ENCODE peak calls at places on chromosomes 7 and 10, in nine cellular contexts. L is NB4; M is foreskin keratinocyte; S is progenitor cell of endocrine pancreas; U is spleen; E is HFF-Myc; Z is psoas muscle; W is CD4-positive, alpha-beta T cell; Y is cardiac fibroblast. G is an unnamed sample.

GRCh38 chr10:9786101-9786500 is 1231.6 kb upstream of the CELF2 start:
- DNase-seq in Y (peak; percentile 51), M (peak; percentile 69), S (no peak), U (no peak), E (no peak), W (no peak), L (no peak), Z (no peak), G (no peak)

GRCh38 chr7:117111532-117111931 is 158.2 kb downstream of the ST7 start:
- DNase-seq in Z (no peak), Y (no peak), L (no peak), U (no peak), E (no peak), M (no peak), W (no peak), S (no peak), G (no peak)

GRCh38 chr10:13439771-13440708 is 88.8 kb downstream of the BEND7 start:
- DNase-seq in W (peak; percentile 69), M (peak; percentile 16), Y (peak; percentile 38), E (no peak), L (peak; percentile 40), U (peak; percentile 89), S (peak; percentile 69), Z (peak; percentile 52), G (peak; percentile 13)

GRCh38 chr7:36686499-36686898 is 37.8 kb downstream of the AOAH start:
- DNase-seq in U (no peak), L (peak; percentile 78), E (peak; percentile 1), M (peak; percentile 68), Z (no peak), S (no peak), W (no peak), Y (peak; percentile 2), G (no peak)

GRCh38 chr7:137718360-137718759 is 128.4 kb downstream of the DGKI start:
- DNase-seq in L (no peak), M (no peak), W (no peak), U (no peak), Y (no peak), E (no peak), Z (no peak), S (no peak), G (no peak)

GRCh38 chr7:41916450-41916927 is 213.6 kb upstream of the INHBA start:
- DNase-seq in W (no peak), Z (no peak), M (peak; percentile 96), S (no peak), E (peak; percentile 95), Y (peak; percentile 94), L (no peak), U (no peak), G (peak; percentile 99)

GRCh38 chr7:101164071-101164840 is 1.1 kb downstream of the VGF start:
- DNase-seq in U (peak; percentile 76), E (no peak), M (no peak), Y (peak; percentile 72), L (peak; percentile 47), Z (no peak), W (no peak), S (peak; percentile 53), G (peak; percentile 68)

GRCh38 chr10:116627386-116627933 is 6.7 kb downstream of the PNLIPRP2 start:
- DNase-seq in L (no peak), Z (no peak), S (peak; percentile 45), W (no peak), M (no peak), U (no peak), Y (peak; percentile 7), E (no peak), G (no peak)

GRCh38 chr7:116162992-116163391 is 47.3 kb upstream of the TES start:
- DNase-seq in M (no peak), E (no peak), Z (no peak), W (no peak), L (no peak), S (no peak), U (no peak), Y (no peak), G (no peak)

GRCh38 chr7:68058014-68058413 is 1061.4 kb downstream of the TYW1 start:
- DNase-seq in M (no peak), Z (no peak), E (no peak), U (no peak), S (no peak), W (no peak), L (no peak), Y (no peak), G (no peak)

GRCh38 chr7:68063171-68063570 is 1066.5 kb downstream of the TYW1 start:
- DNase-seq in M (no peak), L (peak; percentile 26), W (no peak), S (no peak), Y (no peak), U (no peak), Z (no peak), E (no peak), G (no peak)
- TF ChIP-seq CTCF in M (peak; percentile 12), L (peak; percentile 71), W (no peak), S (peak; percentile 61), Y (no peak), U (no peak), Z (no peak), E (no peak), G (no peak)

DNA sequence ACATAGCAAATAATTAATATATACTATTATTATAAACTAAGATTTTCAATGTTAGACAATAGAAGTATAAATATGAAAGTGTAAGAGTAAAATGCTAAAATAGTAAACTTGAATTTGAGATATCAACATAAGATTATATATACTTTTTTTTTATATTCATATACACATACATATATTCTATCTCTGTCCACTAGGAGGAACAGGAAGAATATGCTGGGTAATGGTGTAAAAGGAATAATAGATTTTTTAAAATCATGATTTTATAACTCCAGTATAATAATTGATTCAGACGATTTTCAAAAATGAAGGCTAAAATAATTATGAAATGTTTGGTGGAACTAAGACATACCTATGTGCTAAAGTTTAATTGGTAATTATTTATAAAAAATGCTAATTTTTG is 37.7 kb downstream of the AGMO start:
- DNase-seq in W (no peak), U (no peak), L (no peak), E (no peak), M (no peak), Z (no peak), Y (no peak), S (no peak), G (no peak)
- TF ChIP-seq CTCF in W (no peak), U (no peak), L (no peak), E (no peak), M (no peak), Z (no peak), Y (peak; percentile 19), S (no peak), G (no peak)

DNA sequence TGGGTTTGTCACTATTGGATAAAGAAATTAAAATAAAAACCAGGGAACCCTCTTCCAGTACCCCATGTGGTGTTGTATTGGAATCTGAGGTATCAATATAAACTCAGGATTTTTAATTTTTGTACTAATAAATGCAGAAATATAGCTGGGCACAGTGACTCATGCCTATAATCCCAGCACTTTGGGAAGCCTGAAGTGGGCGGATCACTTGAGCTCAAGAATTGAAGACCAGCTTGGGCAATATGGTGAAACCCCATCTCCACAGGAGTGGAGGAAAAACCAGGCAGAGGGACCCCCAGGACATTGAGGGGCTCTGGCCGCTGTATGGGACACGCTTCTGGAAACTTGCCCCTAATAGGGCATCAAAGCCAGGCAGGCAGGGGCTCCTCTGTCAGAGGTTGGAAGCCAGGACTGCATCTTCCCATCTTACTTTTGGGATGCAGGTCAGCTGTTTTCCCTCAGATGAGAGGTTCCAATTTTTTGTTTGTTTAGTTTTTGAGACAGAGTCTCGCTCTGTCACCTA is 11.1 kb downstream of the ADIRF start:
- DNase-seq in S (no peak), L (no peak), Y (no peak), Z (no peak), M (no peak), U (no peak), E (no peak), W (no peak), G (no peak)
- TF ChIP-seq CTCF in S (no peak), L (no peak), Y (no peak), Z (no peak), M (no peak), U (no peak), E (no peak), W (no peak), G (no peak)

GRCh38 chr10:45000764-45001381 is at the start of gene ZNF22:
- DNase-seq in Z (peak; percentile 76), S (peak; percentile 64), E (no peak), W (peak; percentile 43), Y (peak; percentile 79), U (peak; percentile 94), M (no peak), L (peak; percentile 98), G (peak; percentile 75)
- TF ChIP-seq CTCF in Z (no peak), S (no peak), E (no peak), W (peak; percentile 13), Y (no peak), U (no peak), M (peak; percentile 30), L (no peak), G (no peak)

GRCh38 chr10:74244097-74244685 is 93.2 kb downstream of the ADK start:
- DNase-seq in Z (no peak), U (no peak), W (no peak), S (no peak), M (no peak), E (no peak), Y (peak; percentile 76), L (peak; percentile 66), G (peak; percentile 72)
- TF ChIP-seq CTCF in Z (peak; percentile 51), U (peak; percentile 19), W (peak; percentile 87), S (peak; percentile 73), M (peak; percentile 68), E (peak; percentile 33), Y (peak; percentile 27), L (peak; percentile 43), G (peak; percentile 41)

GRCh38 chr10:113411456-113411855 is 141.4 kb upstream of the HABP2 start:
- DNase-seq in U (no peak), W (no peak), Y (no peak), S (no peak), Z (no peak), M (no peak), E (no peak), L (no peak), G (no peak)

GRCh38 chr10:113415246-113415645 is 137.6 kb upstream of the HABP2 start:
- DNase-seq in E (no peak), W (no peak), Y (no peak), Z (no peak), U (no peak), S (no peak), L (no peak), M (peak; percentile 4), G (no peak)

GRCh38 chr10:113410618-113411017 is 142.2 kb upstream of the HABP2 start:
- DNase-seq in E (no peak), U (no peak), M (no peak), W (no peak), Y (no peak), Z (no peak), L (no peak), S (no peak), G (no peak)

GRCh38 chr10:113412161-113412560 is 140.7 kb upstream of the HABP2 start:
- DNase-seq in M (no peak), Z (no peak), S (no peak), U (no peak), L (no peak), W (no peak), E (no peak), Y (no peak), G (peak; percentile 7)

GRCh38 chr10:113414481-113414990 is 138.3 kb upstream of the HABP2 start:
- DNase-seq in S (no peak), M (no peak), L (no peak), U (no peak), Z (no peak), Y (no peak), W (no peak), E (no peak), G (no peak)
- TF ChIP-seq CTCF in S (no peak), M (no peak), L (no peak), U (no peak), Z (no peak), Y (no peak), W (no peak), E (no peak), G (no peak)